ENCODE peak calls at places on chromosomes 7 and 10, in six cellular contexts. R is fibroblast of pulmonary artery; X is CD8-positive, alpha-beta memory T cell; C is colonic mucosa; D is gastrocnemius medialis; G is Caco-2. A is an unnamed sample.

GRCh38 chr10:110455440-110455839 is 42.3 kb upstream of the DUSP5 start:
- DNase-seq in R (no peak), X (no peak), C (no peak), D (no peak), G (no peak), A (no peak)

GRCh38 chr10:22280078-22280477 is 36.1 kb upstream of the COMMD3 start:
- DNase-seq in R (no peak), X (no peak), C (no peak), D (no peak), G (no peak), A (no peak)

GRCh38 chr10:112985701-112986510 is 35.9 kb downstream of the TCF7L2 start:
- DNase-seq in R (peak), X (no peak), C (no peak), D (no peak), G (no peak), A (no peak)

GRCh38 chr10:103800789-103801540 is 54.4 kb downstream of the SH3PXD2A start:
- DNase-seq in R (no peak), X (peak), C (no peak), D (no peak), G (no peak), A (no peak)

GRCh38 chr10:19930936-19931859 is 115.0 kb downstream of the PLXDC2 start:
- DNase-seq in R (peak), X (no peak), C (peak), D (peak), G (no peak), A (no peak)

GRCh38 chr10:86970152-86970886 is 2.0 kb downstream of the ADIRF start:
- DNase-seq in R (no peak), X (no peak), C (peak), D (peak), G (peak), A (no peak)

GRCh38 chr10:32953277-32953927 is 4.6 kb downstream of the ITGB1 start:
- DNase-seq in R (no peak), X (no peak), C (no peak), D (no peak), G (no peak), A (no peak)

GRCh38 chr10:79241990-79242619 is 105.2 kb upstream of the PPIF start:
- DNase-seq in R (peak), X (peak), C (peak), D (peak), G (no peak), A (peak)

GRCh38 chr7:143448429-143448828 is 5.2 kb downstream of the TAS2R60 start:
- DNase-seq in R (no peak), X (no peak), C (no peak), D (no peak), G (no peak), A (no peak)

GRCh38 chr7:8700076-8700624 is 266.7 kb downstream of the NXPH1 start:
- DNase-seq in R (no peak), X (no peak), C (no peak), D (no peak), G (no peak), A (peak)

GRCh38 chr10:73209705-73210104 is 37.4 kb downstream of the DNAJC9 start:
- DNase-seq in R (peak), X (no peak), C (no peak), D (no peak), G (no peak), A (no peak)

GRCh38 chr10:31780717-31781116 is 147.9 kb downstream of the ARHGAP12 start:
- DNase-seq in R (no peak), X (no peak), C (no peak), D (no peak), G (no peak), A (no peak)

GRCh38 chr10:70602665-70603438 is at the start of gene PRF1:
- DNase-seq in R (no peak), X (peak), C (peak), D (peak), G (peak), A (no peak)

DNA sequence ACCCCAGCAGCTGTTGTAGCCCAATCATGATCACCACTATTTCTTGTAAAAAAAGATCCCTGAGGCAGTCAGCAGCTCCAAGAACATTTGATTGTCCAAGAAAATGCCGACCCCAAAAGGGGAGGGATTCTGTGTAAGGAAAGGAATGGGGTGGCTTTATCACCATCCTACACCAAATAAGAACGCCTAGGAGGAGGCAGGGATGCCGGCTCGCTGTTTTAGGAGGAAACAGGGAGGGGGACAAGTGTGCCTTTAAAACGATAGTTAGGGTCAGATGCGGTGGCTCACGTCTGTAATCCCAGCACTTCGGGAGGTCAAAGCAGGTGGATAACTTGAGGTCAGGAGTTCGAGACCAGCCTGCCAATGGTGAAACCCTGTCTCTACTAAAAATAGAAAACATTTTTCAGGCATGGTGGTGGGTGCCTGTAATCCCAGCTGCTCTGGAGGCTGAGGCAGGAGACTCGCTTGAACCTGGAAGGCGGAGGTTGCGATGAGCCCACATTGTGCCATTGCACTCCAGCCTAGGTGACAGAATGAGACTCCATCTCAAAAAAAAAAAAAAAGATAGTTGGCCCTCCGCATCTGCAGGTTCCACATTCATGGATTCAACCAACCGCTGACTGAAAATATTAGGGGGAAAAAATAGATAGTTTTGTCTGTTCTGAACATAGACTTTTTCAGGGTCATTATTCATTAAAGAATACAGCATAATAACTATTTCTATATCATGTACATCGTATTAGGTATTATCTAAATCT is 63.6 kb downstream of the PDIA4 start:
- DNase-seq in R (no peak), X (no peak), C (no peak), D (no peak), G (no peak), A (no peak)
- H3K4me3 ChIP-seq in R (peak), X (no peak), C (peak), D (peak), G (peak), A (peak)

DNA sequence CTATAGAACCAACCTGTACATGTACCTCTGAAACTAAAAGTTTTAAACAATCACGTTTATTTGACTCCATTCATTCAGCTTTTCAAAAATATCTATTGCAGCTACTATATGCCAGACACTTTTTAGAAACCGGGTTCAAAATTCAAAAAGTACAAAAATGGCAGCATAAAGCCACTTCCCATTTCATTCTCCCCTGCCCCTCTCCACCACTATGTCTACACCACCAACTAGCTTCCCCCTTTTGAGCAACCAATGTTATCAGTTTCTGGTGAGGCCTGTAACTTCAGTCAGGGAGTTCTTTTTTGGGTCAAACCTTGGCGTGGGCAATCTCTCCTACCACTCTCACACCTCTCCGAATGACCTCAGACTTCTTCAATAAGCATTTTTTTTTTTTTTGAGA is 11.6 kb upstream of the HHEX start:
- DNase-seq in R (no peak), X (no peak), C (no peak), D (no peak), G (no peak), A (no peak)
- H3K4me3 ChIP-seq in R (no peak), X (no peak), C (no peak), D (no peak), G (no peak), A (no peak)

GRCh38 chr7:37208528-37208927 is 240.1 kb downstream of the ELMO1 start:
- DNase-seq in R (peak), X (no peak), C (peak), D (peak), G (peak), A (peak)
- H3K4me3 ChIP-seq in R (no peak), X (no peak), C (no peak), D (no peak), G (no peak), A (no peak)

DNA sequence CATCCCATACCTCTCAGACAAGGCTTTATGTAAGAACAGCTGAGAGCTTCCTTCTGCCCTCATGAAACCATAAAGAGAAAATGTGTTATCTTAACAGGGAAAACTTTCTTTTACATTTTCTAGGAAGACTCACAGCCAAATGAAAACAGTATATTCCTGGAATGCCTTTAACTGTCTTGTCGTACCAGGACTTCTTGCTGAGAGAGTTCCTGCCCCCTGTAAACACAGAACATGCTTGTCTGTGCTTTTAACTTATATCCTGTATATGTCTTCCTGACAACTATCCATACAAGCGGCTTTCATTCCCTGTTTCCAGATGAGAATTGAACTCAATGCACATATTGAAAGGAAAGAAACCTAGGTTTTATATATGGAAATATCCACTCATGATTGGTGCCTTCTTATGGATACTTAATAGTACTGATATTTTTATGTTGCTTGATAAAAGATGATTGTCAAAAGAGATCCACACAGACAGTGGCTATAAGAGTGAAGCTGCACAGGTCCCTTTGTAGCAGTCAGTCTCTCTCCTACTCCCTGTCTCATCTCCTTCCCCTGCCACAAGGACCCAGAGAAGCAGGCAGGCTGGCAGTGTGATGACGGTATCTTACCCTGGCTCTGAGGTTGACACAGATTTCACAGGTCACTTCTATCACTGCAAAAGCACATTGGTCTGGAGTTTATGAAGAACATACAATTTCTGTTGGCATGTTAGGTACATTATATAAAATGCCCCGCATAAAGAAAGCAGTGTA is 64.6 kb upstream of the AHR start:
- DNase-seq in R (no peak), X (peak), C (no peak), D (no peak), G (no peak), A (no peak)
- H3K4me3 ChIP-seq in R (no peak), X (peak), C (no peak), D (no peak), G (no peak), A (no peak)

DNA sequence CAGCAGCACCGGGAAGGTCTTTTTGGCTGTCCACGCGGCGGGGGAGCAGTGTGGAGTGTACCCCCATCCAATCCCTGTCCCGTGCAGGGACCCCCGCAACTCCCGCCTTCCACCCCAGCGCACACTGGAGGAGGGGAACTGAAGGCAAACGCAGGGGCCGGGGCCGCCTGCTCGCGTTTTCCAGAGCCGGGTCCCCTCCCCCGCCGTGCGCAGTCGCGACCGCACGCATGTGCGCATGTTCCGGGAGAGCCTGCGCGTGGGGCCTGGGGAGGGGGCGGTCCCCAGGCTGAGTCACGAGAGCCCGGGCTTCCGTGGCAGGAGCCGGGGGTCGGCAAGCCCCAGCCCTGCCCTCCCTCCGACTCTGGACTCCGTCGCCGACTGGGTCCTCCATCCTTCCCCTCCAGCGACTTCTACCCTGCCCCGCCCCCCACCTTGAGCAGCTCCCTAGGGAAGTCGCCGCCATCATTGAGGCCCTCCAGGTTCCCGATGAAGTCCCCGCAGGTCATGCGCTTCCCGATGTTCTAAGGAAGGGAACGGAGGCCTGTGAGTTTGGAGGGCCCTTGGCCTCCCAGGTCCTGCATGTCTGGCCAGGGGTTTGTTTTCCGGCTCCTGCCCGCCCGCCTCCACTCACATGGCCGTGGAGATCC is 8.0 kb downstream of the PSD start:
- DNase-seq in R (no peak), X (no peak), C (no peak), D (no peak), G (no peak), A (peak)
- H3K4me3 ChIP-seq in R (peak), X (peak), C (peak), D (no peak), G (no peak), A (peak)

GRCh38 chr10:34808789-34809745 is 6.0 kb downstream of the PARD3 start:
- DNase-seq in R (no peak), X (no peak), C (peak), D (peak), G (no peak), A (peak)
- H3K4me3 ChIP-seq in R (peak), X (no peak), C (no peak), D (peak), G (no peak), A (no peak)

GRCh38 chr10:125555267-125555666 is 127.7 kb downstream of the TEX36 start:
- DNase-seq in R (no peak), X (no peak), C (no peak), D (no peak), G (no peak), A (no peak)
- H3K4me3 ChIP-seq in R (no peak), X (no peak), C (no peak), D (no peak), G (no peak), A (no peak)

GRCh38 chr10:63553473-63553872 is 32.3 kb downstream of the REEP3 start:
- DNase-seq in R (no peak), X (no peak), C (no peak), D (no peak), G (no peak), A (no peak)
- H3K4me3 ChIP-seq in R (no peak), X (no peak), C (no peak), D (no peak), G (no peak), A (no peak)

GRCh38 chr7:24403557-24403956 is 119.6 kb downstream of the NPY start:
- DNase-seq in R (no peak), X (no peak), C (no peak), D (no peak), G (no peak), A (no peak)
- H3K4me3 ChIP-seq in R (no peak), X (no peak), C (no peak), D (no peak), G (no peak), A (no peak)

A was measured in BE2C.